ENCODE peak calls at places on chromosomes 13 and 19, in five cellular contexts. A, P, M, N and V are unnamed samples.

GRCh38 chr13:44540761-44541434 is 35.2 kb downstream of the TSC22D1 start:
- DNase-seq in P (no peak), N (no peak), A (no peak), M (no peak), V (no peak)

GRCh38 chr13:90717451-90717936 is 630.0 kb upstream of the MIR17HG start:
- DNase-seq in P (no peak), A (no peak), M (peak), N (no peak), V (no peak)

GRCh38 chr19:45681391-45682015 is 10.2 kb downstream of the SNRPD2 start:
- DNase-seq in N (peak), A (peak), P (peak), M (peak), V (peak)

GRCh38 chr19:20333508-20333907 is 166.5 kb downstream of the ZNF486 start:
- DNase-seq in P (no peak), A (no peak), N (peak), M (no peak), V (no peak)

GRCh38 chr19:9709305-9709704 is 34.4 kb upstream of the ZNF562 start:
- DNase-seq in A (no peak), P (no peak), N (no peak), M (no peak), V (no peak)

GRCh38 chr13:30696278-30697176 is 38.8 kb upstream of the ALOX5AP start:
- DNase-seq in P (peak), N (peak), A (no peak), M (no peak), V (peak)

GRCh38 chr13:77871596-77871995 is 47.0 kb downstream of the EDNRB start:
- DNase-seq in N (no peak), A (no peak), M (no peak), P (no peak), V (no peak)

GRCh38 chr19:49850221-49850486 is 805 bp upstream of the PTOV1 start:
- DNase-seq in P (no peak), A (no peak), N (no peak), M (no peak), V (no peak)

GRCh38 chr19:9474975-9475374 is 23.4 kb downstream of the ZNF560 start:
- DNase-seq in A (no peak), P (no peak), N (no peak), M (no peak), V (no peak)

GRCh38 chr19:18107235-18108083 is 9.9 kb downstream of the MAST3 start:
- DNase-seq in N (no peak), M (no peak), P (no peak), A (no peak), V (no peak)

GRCh38 chr13:34805347-34805746 is 136.7 kb upstream of the NBEA start:
- DNase-seq in N (no peak), P (no peak), A (no peak), M (no peak), V (no peak)

GRCh38 chr13:50441141-50441540 is 402.4 kb downstream of the DLEU7 start:
- DNase-seq in P (no peak), M (no peak), N (no peak), A (no peak), V (no peak)

GRCh38 chr13:28553971-28554370 is 59.0 kb upstream of the FLT1 start:
- DNase-seq in P (no peak), M (no peak), A (no peak), N (no peak), V (no peak)

GRCh38 chr19:39064405-39064804 is 19.8 kb upstream of the ACP7 start:
- DNase-seq in M (no peak), P (no peak), A (no peak), N (no peak), V (no peak)

GRCh38 chr19:8108560-8109445 is 40.6 kb downstream of the FBN3 start:
- DNase-seq in N (no peak), M (no peak), P (no peak), A (no peak), V (no peak)

GRCh38 chr19:19064811-19065745 is 1.3 kb downstream of the SLC25A42 start:
- DNase-seq in A (peak), N (peak), M (no peak), P (no peak), V (peak)

GRCh38 chr19:48745208-48745995 is 1.3 kb downstream of the IZUMO1 start:
- DNase-seq in N (peak), A (peak), P (peak), M (peak), V (no peak)

GRCh38 chr19:29615891-29616425 is 9.9 kb downstream of the POP4 start:
- DNase-seq in A (no peak), N (no peak), P (no peak), M (no peak), V (no peak)

GRCh38 chr19:13172335-13173128 is 22.3 kb downstream of the IER2 start:
- DNase-seq in N (peak), A (peak), P (peak), M (peak), V (peak)

GRCh38 chr13:32669030-32669646 is 82.9 kb downstream of the PDS5B start:
- DNase-seq in N (peak), P (no peak), A (no peak), M (peak), V (no peak)

GRCh38 chr13:70795484-70795883 is 687.2 kb upstream of the KLHL1 start:
- DNase-seq in P (no peak), N (no peak), A (no peak), M (no peak), V (no peak)

GRCh38 chr13:20825476-20825875 is 51.7 kb upstream of the EEF1AKMT1 start:
- DNase-seq in A (no peak), N (no peak), M (no peak), P (no peak), V (no peak)

GRCh38 chr13:81609335-81609734 is 1268.4 kb upstream of the SPRY2 start:
- DNase-seq in P (no peak), A (no peak), M (no peak), N (no peak), V (no peak)

GRCh38 chr13:101700598-101700997 is 248.1 kb downstream of the ITGBL1 start:
- DNase-seq in P (no peak), N (no peak), A (no peak), M (peak), V (no peak)

GRCh38 chr13:50991624-50992610 is 82.3 kb downstream of the RNASEH2B start:
- DNase-seq in N (peak), P (no peak), A (peak), M (no peak), V (no peak)

GRCh38 chr13:110702591-110703526 is 3.1 kb downstream of the CARS2 start:
- DNase-seq in M (peak), N (no peak), A (no peak), P (no peak), V (no peak)

GRCh38 chr19:8209965-8210659 is 942 bp downstream of the CERS4 start:
- DNase-seq in N (no peak), A (no peak), M (no peak), P (peak), V (no peak)

GRCh38 chr19:48830088-48830487 is 6.2 kb downstream of the HSD17B14 start:
- DNase-seq in P (no peak), M (no peak), N (no peak), A (no peak), V (no peak)

GRCh38 chr13:67619987-67620386 is 389.9 kb upstream of the PCDH9 start:
- DNase-seq in N (no peak), P (no peak), M (peak), A (no peak), V (no peak)

GRCh38 chr19:44071824-44072542 is at the start of gene ZNF284:
- DNase-seq in N (peak), A (peak), M (peak), P (peak), V (peak)

GRCh38 chr19:39738809-39739208 is 980 bp upstream of the CLC start:
- DNase-seq in N (no peak), A (no peak), P (no peak), M (no peak), V (no peak)

GRCh38 chr13:42957881-42958280 is 34.2 kb downstream of the EPSTI1 start:
- DNase-seq in A (no peak), M (no peak), N (no peak), P (no peak), V (no peak)

GRCh38 chr19:10219678-10220077 is 11.5 kb downstream of the S1PR2 start:
- DNase-seq in N (peak), M (peak), A (no peak), P (no peak), V (peak)